ENCODE peak calls at places on chromosomes 1 and 21, in four cellular contexts. T is tibial artery, N is heart right ventricle, Y is pancreas. A is an unnamed sample.

GRCh38 chr1:91732291-91732953 is 153.5 kb downstream of the TGFBR3 start:
- DNase-seq in T (no peak), N (no peak), Y (no peak), A (no peak)

GRCh38 chr1:42165511-42166210 is 1.1 kb upstream of the GUCA2A start:
- DNase-seq in T (no peak), N (peak; percentile 64), Y (peak; percentile 87), A (peak; percentile 69)

GRCh38 chr1:162020145-162020544 is 3.5 kb downstream of the OLFML2B start:
- DNase-seq in T (no peak), N (no peak), Y (no peak), A (no peak)

GRCh38 chr1:168092566-168093355 is 44.0 kb downstream of the GPR161 start:
- DNase-seq in T (no peak), N (no peak), Y (no peak), A (no peak)

GRCh38 chr1:152796421-152796820 is at the start of gene LCE1D:
- DNase-seq in T (no peak), N (no peak), Y (no peak), A (no peak)

GRCh38 chr21:41678944-41679343 is 87.9 kb downstream of the RIPK4 start:
- DNase-seq in T (peak; percentile 88), N (peak; percentile 89), Y (peak; percentile 86), A (peak; percentile 86)

GRCh38 chr1:107807405-107807804 is 157.6 kb downstream of the VAV3 start:
- DNase-seq in T (no peak), N (no peak), Y (no peak), A (no peak)

GRCh38 chr1:50976890-50977574 is 7.0 kb downstream of the CDKN2C start:
- DNase-seq in T (peak; percentile 35), N (peak; percentile 45), Y (no peak), A (no peak)

GRCh38 chr21:46477765-46478164 is 19.1 kb downstream of the DIP2A start:
- DNase-seq in T (no peak), N (no peak), Y (no peak), A (no peak)

GRCh38 chr1:62391369-62391971 is 45.4 kb upstream of the USP1 start:
- DNase-seq in T (no peak), N (no peak), Y (peak; percentile 64), A (no peak)

GRCh38 chr1:70542856-70543255 is 131.8 kb downstream of the CTH start:
- DNase-seq in T (no peak), N (no peak), Y (no peak), A (no peak)

GRCh38 chr1:8343464-8344001 is 25.6 kb downstream of the SLC45A1 start:
- DNase-seq in T (peak; percentile 88), N (peak; percentile 51), Y (no peak), A (peak; percentile 67)

GRCh38 chr1:6440198-6441126 is 15.9 kb downstream of the ESPN start:
- DNase-seq in T (no peak), N (no peak), Y (peak; percentile 82), A (no peak)
- TF ChIP-seq CTCF in T (peak; percentile 10), N (no peak), Y (no peak), A (peak; percentile 49)

GRCh38 chr1:44924835-44925464 is 61.4 kb downstream of the EIF2B3 start:
- DNase-seq in T (no peak), N (no peak), Y (no peak), A (no peak)
- TF ChIP-seq CTCF in T (peak; percentile 30), N (no peak), Y (no peak), A (peak; percentile 48)

GRCh38 chr1:99580451-99580850 is 65.5 kb upstream of the PALMD start:
- DNase-seq in T (peak; percentile 26), N (no peak), Y (no peak), A (peak; percentile 20)

GRCh38 chr1:99579691-99580171 is 66.2 kb upstream of the PALMD start:
- DNase-seq in T (no peak), N (no peak), Y (no peak), A (no peak)
- TF ChIP-seq CTCF in T (no peak), N (no peak), Y (no peak), A (no peak)

GRCh38 chr21:27362249-27362648 is 395.4 kb upstream of the ADAMTS5 start:
- DNase-seq in T (no peak), N (no peak), Y (no peak), A (no peak)
- TF ChIP-seq CTCF in T (no peak), N (peak; percentile 17), Y (no peak), A (peak; percentile 59)

GRCh38 chr1:24253569-24253968 is 65.6 kb upstream of the GRHL3 start:
- DNase-seq in T (no peak), N (no peak), Y (no peak), A (no peak)
- TF ChIP-seq CTCF in T (no peak), N (no peak), Y (no peak), A (no peak)

GRCh38 chr1:236058141-236058626 is 6.7 kb downstream of the NID1 start:
- DNase-seq in T (no peak), N (no peak), Y (no peak), A (no peak)

GRCh38 chr1:236051107-236051885 is 13.6 kb downstream of the NID1 start:
- DNase-seq in T (no peak), N (peak; percentile 34), Y (no peak), A (no peak)

GRCh38 chr1:236057546-236057945 is 7.3 kb downstream of the NID1 start:
- DNase-seq in T (no peak), N (no peak), Y (no peak), A (no peak)

DNA sequence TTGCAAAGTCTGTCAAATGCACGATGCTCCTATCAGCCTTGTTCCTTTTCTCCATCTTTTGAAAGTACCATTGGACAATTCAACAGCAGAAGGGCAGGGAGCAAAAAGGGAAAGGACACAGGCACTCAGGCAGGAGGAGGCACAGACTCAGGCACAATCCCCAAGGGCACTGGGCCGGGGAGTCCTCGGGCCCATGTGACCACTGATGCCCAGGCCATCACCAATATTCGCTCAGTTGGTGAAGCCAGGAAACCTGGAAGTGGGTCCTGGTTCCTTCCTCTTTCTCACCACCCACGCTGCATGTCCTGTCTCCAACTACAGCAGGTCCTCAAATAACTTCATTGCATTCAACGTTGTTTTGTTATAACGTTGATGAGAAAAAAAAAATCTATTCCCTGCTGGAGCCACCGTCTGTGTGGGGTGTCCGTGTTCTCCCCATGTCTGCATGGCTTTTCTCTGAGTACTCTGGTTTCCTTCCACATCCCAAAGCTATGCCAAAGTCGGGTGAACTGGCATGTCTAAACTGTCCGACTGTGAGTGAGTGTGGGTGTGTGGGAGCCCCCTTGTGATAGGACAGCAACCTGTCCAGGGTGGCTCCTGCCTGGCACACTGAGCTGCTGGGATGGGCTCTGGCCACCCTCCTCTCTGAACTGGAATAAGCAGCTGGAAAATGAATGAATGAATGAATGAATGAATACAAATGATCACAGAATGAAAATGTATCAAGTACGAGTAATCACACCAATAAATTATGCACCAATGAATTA is 12.5 kb downstream of the NID1 start:
- DNase-seq in T (no peak), N (no peak), Y (no peak), A (no peak)
- TF ChIP-seq CTCF in T (no peak), N (no peak), Y (no peak), A (no peak)

GRCh38 chr1:156025873-156026272 is 5.1 kb upstream of the SSR2 start:
- DNase-seq in T (no peak), N (peak; percentile 14), Y (peak; percentile 72), A (no peak)
- TF ChIP-seq CTCF in T (no peak), N (no peak), Y (peak; percentile 52), A (peak; percentile 61)

GRCh38 chr21:39088831-39089380 is 94.3 kb downstream of the PSMG1 start:
- DNase-seq in T (peak; percentile 40), N (peak; percentile 47), Y (no peak), A (no peak)
- TF ChIP-seq CTCF in T (peak; percentile 19), N (no peak), Y (no peak), A (peak; percentile 26)

GRCh38 chr1:16237343-16237830 is 404 bp upstream of the CPLANE2 start:
- DNase-seq in T (no peak), N (no peak), Y (no peak), A (no peak)

GRCh38 chr1:16233431-16233830 is 3.6 kb downstream of the CPLANE2 start:
- DNase-seq in T (no peak), N (no peak), Y (no peak), A (no peak)

GRCh38 chr1:16236495-16237342 is at the start of gene CPLANE2:
- DNase-seq in T (peak; percentile 93), N (peak; percentile 95), Y (peak; percentile 98), A (peak; percentile 95)

GRCh38 chr1:16235347-16235746 is 1.6 kb downstream of the CPLANE2 start:
- DNase-seq in T (no peak), N (no peak), Y (no peak), A (no peak)

GRCh38 chr1:16236091-16236494 is 890 bp downstream of the CPLANE2 start:
- DNase-seq in T (no peak), N (no peak), Y (no peak), A (no peak)
- TF ChIP-seq CTCF in T (no peak), N (no peak), Y (no peak), A (peak; percentile 39)

GRCh38 chr1:25199876-25200620 is 32.3 kb downstream of the SYF2 start:
- DNase-seq in T (no peak), N (no peak), Y (no peak), A (no peak)

GRCh38 chr1:25197982-25198681 is 34.2 kb downstream of the SYF2 start:
- DNase-seq in T (no peak), N (no peak), Y (no peak), A (no peak)

GRCh38 chr1:25196830-25197229 is 35.5 kb downstream of the SYF2 start:
- DNase-seq in T (no peak), N (no peak), Y (no peak), A (no peak)

GRCh38 chr1:25197235-25197930 is 34.9 kb downstream of the SYF2 start:
- DNase-seq in T (no peak), N (no peak), Y (no peak), A (no peak)

DNA sequence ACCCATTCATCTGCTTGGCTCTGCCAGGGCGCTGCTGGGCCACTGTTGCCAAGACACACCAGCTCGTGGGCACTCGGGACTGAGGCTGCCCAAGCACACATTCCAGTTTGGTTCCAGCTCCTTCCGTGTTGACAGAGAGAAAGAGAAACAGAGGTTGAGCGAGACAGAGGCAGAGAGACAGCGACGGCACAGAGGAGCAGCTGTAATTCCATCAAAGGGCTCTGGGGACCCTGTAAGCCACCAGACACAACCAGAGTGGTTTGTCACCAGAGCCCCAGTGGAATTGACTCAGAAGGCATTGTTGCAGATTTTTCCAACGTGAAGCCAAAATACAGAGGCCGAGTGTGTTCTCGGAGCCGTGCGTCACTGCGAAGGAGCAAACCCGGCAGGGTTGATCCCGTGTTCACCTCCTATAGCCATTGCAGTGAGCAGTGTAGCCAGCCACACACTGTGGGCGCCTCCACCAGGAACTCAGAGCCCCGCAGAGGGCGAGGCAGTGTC is 33.5 kb downstream of the SYF2 start:
- DNase-seq in T (no peak), N (peak; percentile 20), Y (no peak), A (peak; percentile 20)
- TF ChIP-seq CTCF in T (peak; percentile 20), N (no peak), Y (no peak), A (peak; percentile 27)

A was measured in left ventricle myocardium inferior.